ENCODE peak calls at places on chromosome 4, in five cellular contexts. One of them, this sample, is unnamed.

GRCh38 chr4:110630621-110631402 is 7.9 kb upstream of the PITX2 start:
- DNase-seq in MM.1S: no peak
- DNase-seq in astrocyte of the spinal cord: no peak
- DNase-seq in transverse colon: no peak
- DNase-seq in HFF-Myc: no peak
- DNase-seq in this sample: no peak

GRCh38 chr4:141851246-141851891 is 215.0 kb downstream of the IL15 start:
- DNase-seq in MM.1S: no peak
- DNase-seq in astrocyte of the spinal cord: peak; percentile 10
- DNase-seq in transverse colon: no peak
- DNase-seq in HFF-Myc: no peak
- DNase-seq in this sample: peak; percentile 38

GRCh38 chr4:87391783-87392054 is 731 bp upstream of the HSD17B11 start:
- DNase-seq in MM.1S: no peak
- DNase-seq in astrocyte of the spinal cord: no peak
- DNase-seq in transverse colon: no peak
- DNase-seq in HFF-Myc: no peak
- DNase-seq in this sample: no peak

GRCh38 chr4:129231907-129232626 is 136.1 kb downstream of the C4orf33 start:
- DNase-seq in MM.1S: no peak
- DNase-seq in astrocyte of the spinal cord: no peak
- DNase-seq in transverse colon: no peak
- DNase-seq in HFF-Myc: no peak
- DNase-seq in this sample: no peak

GRCh38 chr4:8355864-8356565 is 84.5 kb downstream of the ACOX3 start:
- DNase-seq in MM.1S: no peak
- DNase-seq in astrocyte of the spinal cord: peak; percentile 51
- DNase-seq in transverse colon: no peak
- DNase-seq in HFF-Myc: no peak
- DNase-seq in this sample: peak; percentile 57

GRCh38 chr4:147714575-147715401 is 17.1 kb upstream of the ARHGAP10 start:
- DNase-seq in MM.1S: no peak
- DNase-seq in astrocyte of the spinal cord: peak; percentile 78
- DNase-seq in transverse colon: peak; percentile 23
- DNase-seq in HFF-Myc: no peak
- DNase-seq in this sample: peak; percentile 84

GRCh38 chr4:3371038-3371437 is 70.7 kb upstream of the HGFAC start:
- DNase-seq in MM.1S: no peak
- DNase-seq in astrocyte of the spinal cord: peak; percentile 30
- DNase-seq in transverse colon: no peak
- DNase-seq in HFF-Myc: no peak
- DNase-seq in this sample: peak; percentile 35

GRCh38 chr4:30103455-30103854 is 616.7 kb upstream of the PCDH7 start:
- DNase-seq in MM.1S: no peak
- DNase-seq in astrocyte of the spinal cord: peak; percentile 26
- DNase-seq in transverse colon: no peak
- DNase-seq in HFF-Myc: no peak
- DNase-seq in this sample: peak; percentile 46

GRCh38 chr4:94156816-94157215 is 50.8 kb upstream of the SMARCAD1 start:
- DNase-seq in MM.1S: no peak
- DNase-seq in astrocyte of the spinal cord: no peak
- DNase-seq in transverse colon: no peak
- DNase-seq in HFF-Myc: no peak
- DNase-seq in this sample: no peak

GRCh38 chr4:10461850-10462400 is 4.7 kb upstream of the ZNF518B start:
- DNase-seq in MM.1S: no peak
- DNase-seq in astrocyte of the spinal cord: no peak
- DNase-seq in transverse colon: no peak
- DNase-seq in HFF-Myc: no peak
- DNase-seq in this sample: no peak
- H3K4me3 ChIP-seq in MM.1S: peak overlapping the region; percentile 24
- H3K4me3 ChIP-seq in astrocyte of the spinal cord: peak overlapping the region; percentile 6
- H3K4me3 ChIP-seq in transverse colon: no peak overlapping the region
- H3K4me3 ChIP-seq in HFF-Myc: peak overlapping the region; percentile 27
- H3K4me3 ChIP-seq in this sample: peak overlapping the region; percentile 53

GRCh38 chr4:26174033-26174432 is 146.8 kb upstream of the RBPJ start:
- DNase-seq in MM.1S: no peak
- DNase-seq in astrocyte of the spinal cord: no peak
- DNase-seq in transverse colon: no peak
- DNase-seq in HFF-Myc: no peak
- DNase-seq in this sample: peak; percentile 24

GRCh38 chr4:26175016-26175786 is 145.6 kb upstream of the RBPJ start:
- DNase-seq in MM.1S: no peak
- DNase-seq in astrocyte of the spinal cord: no peak
- DNase-seq in transverse colon: no peak
- DNase-seq in HFF-Myc: no peak
- DNase-seq in this sample: no peak

GRCh38 chr4:26173619-26174018 is 147.2 kb upstream of the RBPJ start:
- DNase-seq in MM.1S: no peak
- DNase-seq in astrocyte of the spinal cord: peak; percentile 62
- DNase-seq in transverse colon: no peak
- DNase-seq in HFF-Myc: no peak
- DNase-seq in this sample: no peak

GRCh38 chr4:26176621-26177121 is 144.1 kb upstream of the RBPJ start:
- DNase-seq in MM.1S: no peak
- DNase-seq in astrocyte of the spinal cord: peak; percentile 80
- DNase-seq in transverse colon: no peak
- DNase-seq in HFF-Myc: no peak
- DNase-seq in this sample: peak; percentile 56

DNA sequence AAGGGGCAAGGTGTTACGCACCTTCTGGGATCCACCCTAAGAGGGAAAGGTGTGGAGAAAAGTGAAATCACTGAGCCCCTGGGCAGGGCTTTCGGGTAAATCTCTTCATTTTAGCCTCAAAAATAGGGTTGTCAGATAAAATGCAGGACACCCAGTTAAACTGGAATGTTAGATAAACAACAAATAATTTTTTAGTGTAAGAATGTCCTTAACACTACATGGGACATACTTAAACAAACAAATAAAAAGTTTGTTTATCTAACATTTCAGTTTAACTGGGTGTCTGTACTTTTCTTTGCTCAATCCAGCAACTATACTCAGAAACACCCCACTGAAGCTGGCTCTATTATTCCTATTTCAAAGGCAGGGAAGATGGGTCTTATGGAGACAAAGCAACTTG is 144.9 kb upstream of the RBPJ start:
- DNase-seq in MM.1S: no peak
- DNase-seq in astrocyte of the spinal cord: no peak
- DNase-seq in transverse colon: no peak
- DNase-seq in HFF-Myc: no peak
- DNase-seq in this sample: no peak
- TF ChIP-seq CTCF in MM.1S: no peak
- TF ChIP-seq CTCF in astrocyte of the spinal cord: no peak
- TF ChIP-seq CTCF in transverse colon: no peak
- TF ChIP-seq CTCF in HFF-Myc: no peak
- TF ChIP-seq CTCF in this sample: no peak

DNA sequence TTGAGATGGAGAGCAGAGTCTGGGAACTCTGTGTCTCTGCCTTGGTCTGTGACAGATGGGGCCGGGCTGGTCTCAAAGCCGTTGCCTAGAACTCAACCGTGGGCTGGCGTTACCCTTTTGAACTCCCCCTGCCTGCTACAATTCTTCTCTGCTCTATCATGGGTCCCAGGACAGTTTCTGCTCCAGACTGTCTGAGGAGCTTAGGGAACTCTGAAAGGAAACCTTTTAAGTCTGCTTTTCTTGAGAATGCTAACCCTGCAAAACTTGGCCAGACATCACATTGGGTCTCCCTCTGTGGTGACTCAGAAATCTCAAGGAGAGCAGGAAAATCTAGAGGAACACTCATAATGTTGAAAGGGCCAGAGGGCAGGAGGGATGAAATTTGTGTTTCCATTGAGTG is 240.6 kb downstream of the CBR4 start:
- DNase-seq in MM.1S: no peak
- DNase-seq in astrocyte of the spinal cord: peak; percentile 94
- DNase-seq in transverse colon: no peak
- DNase-seq in HFF-Myc: no peak
- DNase-seq in this sample: peak; percentile 69
- H3K4me3 ChIP-seq in MM.1S: no peak overlapping the region
- H3K4me3 ChIP-seq in astrocyte of the spinal cord: no peak overlapping the region
- H3K4me3 ChIP-seq in transverse colon: no peak overlapping the region
- H3K4me3 ChIP-seq in HFF-Myc: no peak overlapping the region
- H3K4me3 ChIP-seq in this sample: no peak overlapping the region

DNA sequence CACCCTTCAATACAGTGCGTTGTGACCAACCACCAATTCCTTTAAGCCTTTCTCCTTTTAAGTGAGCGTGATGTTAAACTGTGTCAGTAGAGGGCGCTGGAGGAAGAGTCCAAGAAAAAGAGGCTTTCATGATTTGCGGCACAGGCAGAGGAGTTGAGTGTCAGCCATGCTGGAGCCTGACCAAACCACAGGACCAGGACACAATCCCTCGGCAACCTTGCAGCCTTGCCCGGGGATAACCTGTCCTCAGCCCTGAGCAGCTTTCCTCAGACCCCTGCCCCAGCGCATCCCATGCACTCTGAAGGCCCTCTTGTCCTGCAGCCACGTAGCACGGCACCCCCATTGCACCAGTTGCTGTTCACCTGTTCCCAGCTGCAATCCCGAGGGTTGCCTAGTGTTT is 53.5 kb upstream of the SMIM31 start:
- DNase-seq in MM.1S: no peak
- DNase-seq in astrocyte of the spinal cord: no peak
- DNase-seq in transverse colon: no peak
- DNase-seq in HFF-Myc: no peak
- DNase-seq in this sample: no peak
- TF ChIP-seq CTCF in MM.1S: peak; percentile 33
- TF ChIP-seq CTCF in astrocyte of the spinal cord: no peak
- TF ChIP-seq CTCF in transverse colon: no peak
- TF ChIP-seq CTCF in HFF-Myc: peak; percentile 8
- TF ChIP-seq CTCF in this sample: no peak

DNA sequence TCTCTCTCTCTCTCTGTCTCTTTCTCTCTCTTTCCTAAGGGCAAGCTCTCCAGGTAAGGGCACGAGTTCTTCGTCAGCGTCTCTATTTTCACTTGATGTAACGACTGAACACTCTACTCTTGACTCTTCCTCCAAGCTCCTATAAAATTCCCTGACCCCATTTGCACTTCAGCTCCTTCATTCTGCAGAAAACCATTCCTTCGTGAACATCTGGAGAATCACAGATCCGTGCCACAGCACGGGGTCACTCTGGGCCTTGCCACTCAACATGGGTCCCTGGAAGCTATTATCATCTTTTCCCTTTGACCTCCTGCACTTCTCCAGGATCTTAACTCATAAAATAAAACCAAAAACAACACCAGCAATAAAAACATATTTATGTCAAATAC is 112.0 kb upstream of the LNX1 start:
- DNase-seq in MM.1S: no peak
- DNase-seq in astrocyte of the spinal cord: no peak
- DNase-seq in transverse colon: no peak
- DNase-seq in HFF-Myc: no peak
- DNase-seq in this sample: no peak
- H3K4me3 ChIP-seq in MM.1S: peak overlapping the region; percentile 61
- H3K4me3 ChIP-seq in astrocyte of the spinal cord: no peak overlapping the region
- H3K4me3 ChIP-seq in transverse colon: no peak overlapping the region
- H3K4me3 ChIP-seq in HFF-Myc: peak overlapping the region; percentile 12
- H3K4me3 ChIP-seq in this sample: no peak overlapping the region

DNA sequence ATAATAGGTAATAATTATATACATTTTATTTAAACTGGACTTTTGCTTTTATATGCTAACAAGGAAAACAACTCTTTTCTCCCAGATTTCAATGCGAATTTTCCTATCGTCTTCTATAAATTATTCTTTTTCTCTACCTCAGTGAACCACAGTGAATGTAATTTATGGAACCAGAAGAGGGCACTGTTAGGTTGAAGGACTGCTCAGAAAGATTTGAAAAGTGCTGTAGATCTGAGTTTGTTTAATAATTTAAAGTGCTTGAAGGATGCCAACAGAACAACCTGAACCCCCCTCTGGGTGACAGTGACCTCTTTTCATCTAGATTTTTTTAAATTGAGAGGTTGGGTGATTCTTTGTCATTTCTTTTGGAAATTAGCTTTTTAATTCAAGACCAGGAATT is 54.9 kb downstream of the PHOX2B start:
- DNase-seq in MM.1S: peak; percentile 55
- DNase-seq in astrocyte of the spinal cord: peak; percentile 50
- DNase-seq in transverse colon: no peak
- DNase-seq in HFF-Myc: peak; percentile 30
- DNase-seq in this sample: peak; percentile 53
- TF ChIP-seq CTCF in MM.1S: peak; percentile 59
- TF ChIP-seq CTCF in astrocyte of the spinal cord: peak; percentile 54
- TF ChIP-seq CTCF in transverse colon: no peak
- TF ChIP-seq CTCF in HFF-Myc: peak; percentile 34
- TF ChIP-seq CTCF in this sample: peak; percentile 69

GRCh38 chr4:125388653-125389052 is 73.9 kb downstream of the FAT4 start:
- DNase-seq in MM.1S: no peak
- DNase-seq in astrocyte of the spinal cord: peak; percentile 72
- DNase-seq in transverse colon: no peak
- DNase-seq in HFF-Myc: peak; percentile 46
- DNase-seq in this sample: peak; percentile 84

GRCh38 chr4:125390727-125391126 is 76.0 kb downstream of the FAT4 start:
- DNase-seq in MM.1S: no peak
- DNase-seq in astrocyte of the spinal cord: no peak
- DNase-seq in transverse colon: no peak
- DNase-seq in HFF-Myc: no peak
- DNase-seq in this sample: no peak

GRCh38 chr4:125389713-125390112 is 75.0 kb downstream of the FAT4 start:
- DNase-seq in MM.1S: no peak
- DNase-seq in astrocyte of the spinal cord: peak; percentile 93
- DNase-seq in transverse colon: no peak
- DNase-seq in HFF-Myc: peak; percentile 71
- DNase-seq in this sample: peak; percentile 94

GRCh38 chr4:125387770-125388169 is 73.0 kb downstream of the FAT4 start:
- DNase-seq in MM.1S: no peak
- DNase-seq in astrocyte of the spinal cord: peak; percentile 13
- DNase-seq in transverse colon: no peak
- DNase-seq in HFF-Myc: no peak
- DNase-seq in this sample: peak; percentile 43

GRCh38 chr4:125390126-125390525 is 75.4 kb downstream of the FAT4 start:
- DNase-seq in MM.1S: no peak
- DNase-seq in astrocyte of the spinal cord: peak; percentile 86
- DNase-seq in transverse colon: no peak
- DNase-seq in HFF-Myc: no peak
- DNase-seq in this sample: peak; percentile 75
- H3K4me3 ChIP-seq in MM.1S: no peak overlapping the region
- H3K4me3 ChIP-seq in astrocyte of the spinal cord: no peak overlapping the region
- H3K4me3 ChIP-seq in transverse colon: no peak overlapping the region
- H3K4me3 ChIP-seq in HFF-Myc: no peak overlapping the region
- H3K4me3 ChIP-seq in this sample: peak overlapping the region; percentile 26